ENCODE peak calls at places on chromosomes 2 and 18, in ten cellular contexts. L, C, P, B, Z, K, W, Q, N and H are unnamed samples.

GRCh38 chr18:24153397-24153796 is 14.5 kb downstream of the CABYR start:
- DNase-seq in Q (no peak), B (no peak), N (no peak), K (no peak), P (no peak), L (no peak), C (no peak), Z (no peak), W (no peak), H (no peak)

GRCh38 chr2:86068098-86069047 is 37.3 kb downstream of the POLR1A start:
- DNase-seq in P (no peak), N (peak), B (peak), Q (no peak), W (no peak), L (no peak), K (no peak), Z (no peak), C (no peak), H (peak)

GRCh38 chr2:705971-706511 is 28.8 kb upstream of the TMEM18 start:
- DNase-seq in C (no peak), K (no peak), W (no peak), Q (no peak), P (no peak), N (no peak), B (peak), L (no peak), Z (no peak), H (peak)

GRCh38 chr2:30912056-30912455 is 104.8 kb upstream of the CAPN13 start:
- DNase-seq in W (no peak), P (no peak), L (no peak), Q (no peak), B (no peak), Z (no peak), K (no peak), N (no peak), C (no peak), H (no peak)

GRCh38 chr2:142531375-142531774 is 346.1 kb upstream of the KYNU start:
- DNase-seq in W (no peak), B (no peak), N (no peak), K (no peak), P (no peak), Q (no peak), Z (no peak), C (no peak), L (no peak), H (no peak)

GRCh38 chr2:142033393-142033792 is 97.4 kb downstream of the LRP1B start:
- DNase-seq in B (no peak), C (no peak), W (peak), Z (no peak), Q (no peak), P (no peak), N (no peak), K (no peak), L (no peak), H (no peak)

GRCh38 chr2:230944123-230944653 is 19.1 kb upstream of the GPR55 start:
- DNase-seq in W (no peak), B (peak), K (no peak), Q (peak), L (no peak), C (peak), P (peak), N (no peak), Z (no peak), H (peak)

GRCh38 chr2:137826373-137827372 is 137.6 kb upstream of the HNMT start:
- DNase-seq in L (no peak), Q (no peak), K (no peak), Z (no peak), C (no peak), P (no peak), W (no peak), B (peak), N (no peak), H (peak)

GRCh38 chr2:226578879-226579278 is 220.7 kb downstream of the IRS1 start:
- DNase-seq in Z (no peak), W (peak), B (no peak), P (no peak), C (no peak), N (peak), L (no peak), K (no peak), Q (no peak), H (no peak)

GRCh38 chr2:204726831-204727230 is 181.6 kb downstream of the PARD3B start:
- DNase-seq in C (no peak), L (no peak), B (no peak), P (no peak), W (no peak), Z (no peak), Q (no peak), K (no peak), N (no peak), H (no peak)

GRCh38 chr18:10010611-10011015 is 96.8 kb downstream of the VAPA start:
- DNase-seq in W (no peak), P (no peak), Z (no peak), Q (peak), B (no peak), C (no peak), K (no peak), N (peak), L (peak), H (no peak)

GRCh38 chr18:76463872-76464271 is 31.2 kb downstream of the ZNF516 start:
- DNase-seq in B (no peak), Z (no peak), N (no peak), L (no peak), K (no peak), C (no peak), W (no peak), P (no peak), Q (no peak), H (no peak)

GRCh38 chr2:47056374-47056773 is 98.7 kb downstream of the STPG4 start:
- DNase-seq in P (peak), B (no peak), Z (no peak), Q (no peak), C (no peak), N (peak), L (peak), W (no peak), K (no peak), H (no peak)

GRCh38 chr2:203891474-203891873 is 23.9 kb downstream of the CTLA4 start:
- DNase-seq in K (no peak), Z (no peak), N (peak), Q (peak), P (no peak), L (no peak), B (no peak), C (no peak), W (no peak), H (no peak)

GRCh38 chr2:240464514-240465241 is 29.2 kb downstream of the GPC1 start:
- DNase-seq in K (no peak), L (peak), N (no peak), P (peak), C (no peak), B (no peak), W (no peak), Z (no peak), Q (peak), H (no peak)

GRCh38 chr2:198905881-198906612 is 551.7 kb downstream of the SATB2 start:
- DNase-seq in W (no peak), Q (no peak), Z (no peak), L (no peak), B (peak), C (no peak), K (no peak), N (no peak), P (no peak), H (peak)

GRCh38 chr2:202378001-202378400 is 1.9 kb downstream of the BMPR2 start:
- DNase-seq in K (no peak), Q (no peak), L (no peak), Z (no peak), W (no peak), P (no peak), N (no peak), C (no peak), B (no peak), H (no peak)

GRCh38 chr2:84781942-84782716 is 98.8 kb downstream of the TRABD2A start:
- DNase-seq in L (no peak), Q (no peak), N (no peak), B (no peak), P (no peak), W (peak), Z (no peak), C (peak), K (peak), H (peak)

GRCh38 chr18:75071866-75072671 is 136.9 kb downstream of the PTGR3 start:
- DNase-seq in B (no peak), W (no peak), L (no peak), N (no peak), C (no peak), P (no peak), K (no peak), Z (no peak), Q (peak), H (no peak)

GRCh38 chr2:47654790-47655562 is 128.0 kb upstream of the MSH6 start:
- DNase-seq in P (no peak), Z (no peak), K (peak), B (peak), W (no peak), N (no peak), Q (no peak), C (peak), L (no peak), H (peak)

GRCh38 chr18:8834837-8835236 is 129.5 kb downstream of the MTCL1 start:
- DNase-seq in C (no peak), P (no peak), Z (no peak), Q (no peak), B (no peak), K (no peak), L (no peak), N (peak), W (no peak), H (no peak)

GRCh38 chr2:147045113-147045512 is 799.7 kb upstream of the ACVR2A start:
- DNase-seq in Z (peak), K (peak), B (peak), C (no peak), P (no peak), W (peak), N (peak), L (no peak), Q (no peak), H (peak)

GRCh38 chr2:213420829-213421385 is 136.6 kb downstream of the SPAG16 start:
- DNase-seq in P (no peak), C (no peak), N (no peak), Q (no peak), L (no peak), K (no peak), W (no peak), Z (no peak), B (no peak), H (no peak)

GRCh38 chr2:26561918-26562810 is 79.0 kb downstream of the CIB4 start:
- DNase-seq in W (peak), L (peak), K (peak), N (peak), Z (no peak), P (no peak), C (peak), Q (peak), B (peak), H (no peak)
- TF ChIP-seq CTCF in W (peak), L (peak), K (no peak), N (peak), Z (no peak), P (peak), C (no peak), Q (no peak), B (peak), H (peak)

GRCh38 chr2:37343537-37344434 is 644 bp upstream of the QPCT start:
- DNase-seq in B (no peak), C (no peak), K (peak), Q (no peak), Z (no peak), N (peak), L (no peak), W (peak), P (no peak), H (no peak)
- TF ChIP-seq CTCF in B (peak), C (no peak), K (peak), Q (no peak), Z (peak), N (peak), L (peak), W (no peak), P (no peak), H (no peak)

GRCh38 chr18:65227970-65228369 is 522.8 kb upstream of the CDH7 start:
- DNase-seq in N (no peak), W (no peak), B (no peak), Q (no peak), Z (no peak), K (peak), L (no peak), P (no peak), C (no peak), H (no peak)
- TF ChIP-seq CTCF in N (no peak), W (no peak), B (no peak), Q (no peak), Z (no peak), K (peak), L (no peak), P (no peak), C (no peak), H (no peak)

GRCh38 chr18:54357660-54358494 is at the start of the genes C18orf54 and STARD6:
- DNase-seq in N (peak), W (peak), B (peak), Z (peak), Q (peak), L (peak), P (peak), C (peak), K (peak), H (peak)
- TF ChIP-seq CTCF in N (peak), W (peak), B (peak), Z (peak), Q (no peak), L (peak), P (peak), C (peak), K (peak), H (peak)

GRCh38 chr2:45190481-45190880 is 181.2 kb upstream of the SIX2 start:
- DNase-seq in P (no peak), K (peak), C (no peak), Q (no peak), L (no peak), B (no peak), N (peak), Z (no peak), W (no peak), H (no peak)
- TF ChIP-seq CTCF in P (no peak), K (peak), C (no peak), Q (no peak), L (no peak), B (no peak), N (no peak), Z (no peak), W (no peak), H (no peak)

GRCh38 chr18:66048404-66048803 is 297.6 kb downstream of the CDH7 start:
- DNase-seq in L (no peak), Z (no peak), C (no peak), W (no peak), K (no peak), Q (no peak), P (no peak), B (no peak), N (no peak), H (no peak)

GRCh38 chr18:66043009-66043408 is 292.2 kb downstream of the CDH7 start:
- DNase-seq in Q (no peak), Z (no peak), W (no peak), L (no peak), N (no peak), B (no peak), C (no peak), P (no peak), K (no peak), H (no peak)

GRCh38 chr18:66046025-66046602 is 295.3 kb downstream of the CDH7 start:
- DNase-seq in C (no peak), W (peak), B (no peak), L (no peak), K (peak), N (no peak), Z (no peak), Q (no peak), P (no peak), H (no peak)
- TF ChIP-seq CTCF in C (no peak), W (no peak), B (no peak), L (no peak), K (no peak), N (no peak), Z (no peak), Q (no peak), P (no peak), H (peak)

GRCh38 chr18:29436459-29436858 is 1259.5 kb upstream of the CDH2 start:
- DNase-seq in N (no peak), P (no peak), C (no peak), K (peak), B (no peak), W (no peak), Q (no peak), Z (no peak), L (no peak), H (no peak)
- TF ChIP-seq CTCF in N (no peak), P (no peak), C (no peak), K (peak), B (no peak), W (no peak), Q (no peak), Z (peak), L (no peak), H (no peak)

GRCh38 chr2:23399674-23400261 is 14.8 kb downstream of the KLHL29 start:
- DNase-seq in K (no peak), Q (peak), B (no peak), N (no peak), L (no peak), W (no peak), Z (no peak), P (no peak), C (no peak), H (peak)
- TF ChIP-seq CTCF in K (no peak), Q (no peak), B (peak), N (no peak), L (no peak), W (no peak), Z (no peak), P (no peak), C (no peak), H (peak)

DNA sequence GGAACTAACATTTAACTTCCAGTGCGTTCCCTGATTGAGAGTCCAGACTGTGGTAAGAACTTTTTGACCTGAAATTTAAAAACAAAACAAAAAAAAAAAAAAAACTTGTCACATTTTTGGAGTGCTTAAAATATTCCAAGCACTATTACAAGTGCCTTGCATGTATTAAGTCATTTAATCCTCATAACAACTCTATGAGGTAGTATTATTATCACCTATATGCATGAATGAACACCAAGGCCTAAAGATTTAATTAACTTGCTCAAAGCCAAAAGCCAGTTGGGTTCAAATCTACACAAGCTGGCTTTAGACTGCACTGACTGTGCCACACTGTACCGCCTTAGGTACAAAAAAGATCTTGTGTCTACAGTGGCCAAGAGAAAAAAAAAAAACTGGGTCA is 35.2 kb downstream of the METTL4 start:
- DNase-seq in C (no peak), P (no peak), N (no peak), K (no peak), L (no peak), B (no peak), Z (no peak), Q (no peak), W (no peak), H (no peak)
- TF ChIP-seq CTCF in C (no peak), P (no peak), N (no peak), K (no peak), L (no peak), B (no peak), Z (no peak), Q (no peak), W (no peak), H (no peak)